ENCODE peak calls at places on chromosomes 13 and 19, in nine cellular contexts. S is spleen; P is CD8-positive, alpha-beta T cell; K is Caco-2; N is fibroblast of lung; H is psoas muscle; V is uterus; J is cardiac muscle cell; G is heart right ventricle. M is an unnamed sample. For H3K27me3, the result is how much of the 10 kb centered on the place peaks cover.

GRCh38 chr19:3323026-3323425 is 43.4 kb upstream of the NFIC start:
- DNase-seq in K (no peak), J (no peak), N (no peak), S (no peak), H (no peak), G (no peak), V (no peak), P (no peak), M (no peak)

GRCh38 chr13:107361666-107362065 is 793.7 kb upstream of the ARGLU1 start:
- DNase-seq in N (peak), H (no peak), P (no peak), G (no peak), V (no peak), K (no peak), S (no peak), J (peak), M (no peak)

GRCh38 chr13:98492335-98493034 is 84.4 kb downstream of the STK24 start:
- DNase-seq in N (no peak), G (no peak), H (no peak), S (no peak), J (peak), V (no peak), K (no peak), P (peak), M (no peak)

GRCh38 chr13:28574617-28575142 is 79.8 kb upstream of the FLT1 start:
- DNase-seq in P (no peak), G (peak), H (no peak), S (no peak), K (no peak), V (no peak), N (peak), J (peak), M (no peak)

GRCh38 chr19:55253842-55254624 is 4.8 kb downstream of the PPP6R1 start:
- DNase-seq in V (no peak), K (no peak), S (peak), J (no peak), N (no peak), G (no peak), H (peak), P (peak), M (no peak)

GRCh38 chr19:30174791-30175190 is 197.4 kb upstream of the ZNF536 start:
- DNase-seq in K (no peak), N (no peak), H (no peak), V (no peak), J (no peak), P (no peak), S (no peak), G (no peak), M (no peak)

GRCh38 chr13:33657274-33657673 is 160.7 kb upstream of the RFC3 start:
- DNase-seq in H (no peak), V (no peak), P (no peak), S (no peak), K (no peak), N (no peak), J (no peak), G (no peak), M (no peak)

GRCh38 chr19:21786931-21787330 is 19.6 kb upstream of the ZNF100 start:
- DNase-seq in N (no peak), P (no peak), J (no peak), K (no peak), H (no peak), S (no peak), V (no peak), G (no peak), M (no peak)

GRCh38 chr19:39409886-39410619 is 2.4 kb upstream of the PLEKHG2 start:
- DNase-seq in N (peak), S (peak), G (peak), J (peak), H (peak), P (peak), V (peak), K (peak), M (peak)

GRCh38 chr13:98041081-98041820 is 87.8 kb downstream of the IPO5 start:
- DNase-seq in P (no peak), V (no peak), K (no peak), H (no peak), S (no peak), N (peak), J (no peak), G (no peak), M (no peak)

GRCh38 chr19:639251-640155 is at the start of gene FGF22:
- DNase-seq in N (peak), K (peak), V (peak), H (peak), J (peak), G (peak), P (peak), S (peak), M (peak)

GRCh38 chr13:33462109-33462508 is 176.6 kb upstream of the STARD13 start:
- DNase-seq in H (no peak), N (no peak), S (no peak), G (no peak), P (no peak), V (no peak), J (no peak), K (no peak), M (no peak)

GRCh38 chr19:5345895-5346386 is 5.3 kb upstream of the PTPRS start:
- DNase-seq in J (peak), K (no peak), N (peak), H (no peak), S (peak), V (no peak), G (no peak), P (no peak), M (no peak)

GRCh38 chr19:28185646-28186045 is 1027.3 kb downstream of the UQCRFS1 start:
- DNase-seq in V (no peak), P (no peak), S (no peak), K (no peak), N (peak), H (no peak), J (no peak), G (no peak), M (no peak)

GRCh38 chr13:102721800-102722231 is 27.0 kb upstream of the METTL21C start:
- DNase-seq in K (no peak), P (no peak), S (no peak), V (no peak), J (peak), N (peak), H (peak), G (no peak), M (no peak)

GRCh38 chr19:46428278-46429141 is at the start of gene PNMA8C:
- DNase-seq in N (peak), V (peak), G (peak), P (peak), K (no peak), J (peak), S (peak), H (peak), M (peak)

GRCh38 chr13:41017744-41018582 is 1.2 kb downstream of the ELF1 start:
- DNase-seq in V (no peak), P (no peak), J (no peak), N (no peak), G (no peak), K (no peak), S (no peak), H (no peak), M (no peak)

GRCh38 chr19:47105874-47106273 is 7.7 kb downstream of the ZC3H4 start:
- DNase-seq in P (no peak), G (no peak), K (no peak), V (no peak), J (no peak), N (no peak), S (no peak), H (peak), M (no peak)

GRCh38 chr13:19725320-19725719 is 57.4 kb downstream of the PSPC1 start:
- DNase-seq in H (no peak), K (no peak), N (no peak), P (no peak), G (no peak), V (no peak), J (no peak), S (no peak), M (no peak)

GRCh38 chr13:94419304-94419943 is 60.1 kb downstream of the DCT start:
- DNase-seq in V (no peak), G (no peak), S (no peak), H (no peak), K (no peak), P (no peak), N (peak), J (peak), M (no peak)

GRCh38 chr19:34049944-34050343 is 122.4 kb upstream of the LSM14A start:
- DNase-seq in G (no peak), P (no peak), K (no peak), H (no peak), J (no peak), S (no peak), V (no peak), N (no peak), M (no peak)

GRCh38 chr19:15337202-15337601 is 4.9 kb upstream of the BRD4 start:
- DNase-seq in V (no peak), H (no peak), N (peak), K (no peak), S (peak), P (no peak), G (no peak), J (peak), M (no peak)

GRCh38 chr13:49400755-49401659 is 42.9 kb downstream of the CAB39L start:
- DNase-seq in K (peak), S (no peak), P (no peak), V (peak), N (peak), H (no peak), G (peak), J (peak), M (no peak)

GRCh38 chr13:95494082-95494681 is 58.3 kb upstream of the CLDN10 start:
- DNase-seq in J (peak), S (no peak), K (peak), G (peak), N (peak), P (no peak), H (no peak), V (no peak), M (peak)

GRCh38 chr19:6216996-6217751 is 62.6 kb downstream of the MLLT1 start:
- DNase-seq in H (peak), V (peak), G (peak), K (peak), P (no peak), J (peak), S (peak), N (peak), M (peak)

GRCh38 chr19:46491975-46492682 is 3.5 kb downstream of the PNMA8B start:
- DNase-seq in J (no peak), G (no peak), N (no peak), H (no peak), S (no peak), P (no peak), V (no peak), K (no peak), M (no peak)

GRCh38 chr19:41882568-41883462 is at the start of gene ARHGEF1:
- DNase-seq in J (peak), S (peak), H (peak), V (peak), K (peak), N (peak), P (peak), G (peak), M (no peak)

GRCh38 chr19:42121666-42122069 is 10.6 kb downstream of the POU2F2 start:
- DNase-seq in S (peak), V (no peak), H (peak), N (peak), G (peak), K (no peak), J (peak), P (peak), M (no peak)

GRCh38 chr19:56110515-56111448 is 10.3 kb downstream of the ZNF787 start:
- DNase-seq in J (peak), N (no peak), H (peak), G (peak), P (no peak), V (no peak), S (peak), K (no peak), M (no peak)

GRCh38 chr19:35796645-35797542 is 15.8 kb downstream of the PRODH2 start:
- DNase-seq in P (no peak), N (no peak), G (no peak), J (no peak), V (no peak), S (no peak), K (no peak), H (no peak), M (no peak)

GRCh38 chr19:3690551-3691371 is 9.5 kb downstream of the PIP5K1C start:
- DNase-seq in N (no peak), J (no peak), K (no peak), S (no peak), G (no peak), V (no peak), H (no peak), P (no peak), M (no peak)

GRCh38 chr19:29942404-29943261 is 594 bp downstream of the URI1 start:
- DNase-seq in J (peak), S (peak), N (peak), P (peak), K (peak), H (peak), V (peak), G (peak), M (peak)

GRCh38 chr13:33548065-33548464 is 262.5 kb upstream of the STARD13 start:
- DNase-seq in P (no peak), H (no peak), J (no peak), V (no peak), G (no peak), S (no peak), N (no peak), K (no peak), M (no peak)

DNA sequence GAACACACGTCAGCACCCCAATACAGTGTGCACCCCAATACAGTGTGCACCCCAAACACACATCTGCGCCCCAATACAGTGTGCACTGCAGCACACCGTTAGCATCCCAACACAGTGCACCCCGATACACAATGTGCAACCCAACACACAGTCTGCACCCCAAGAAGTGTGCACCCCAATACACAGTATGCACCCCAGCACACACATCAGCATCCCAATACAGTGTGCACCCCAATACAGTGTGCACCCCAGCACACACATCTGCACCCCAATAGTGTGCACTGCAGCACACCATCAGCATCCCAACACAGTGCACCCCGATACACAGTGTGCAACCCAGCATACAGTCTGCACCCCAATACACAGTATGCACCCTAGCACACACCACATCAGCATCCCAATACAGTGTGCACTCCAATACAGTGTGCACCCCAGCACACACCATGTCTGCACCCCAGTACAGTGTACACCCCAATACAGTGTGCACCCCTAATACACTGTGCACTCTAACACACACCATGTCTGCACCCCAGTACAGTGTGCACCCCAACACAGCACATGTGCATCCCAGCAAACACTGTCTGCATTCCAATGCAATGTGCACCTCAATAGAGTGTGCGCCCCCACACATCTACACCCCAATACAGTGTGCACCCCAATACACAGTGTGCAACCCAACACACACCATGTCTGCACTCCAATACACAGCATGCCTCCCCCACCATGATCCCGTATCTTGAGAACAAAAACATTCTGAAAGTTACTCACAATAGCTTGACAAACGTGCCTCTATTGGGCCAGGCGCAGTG is 858 bp upstream of the CARS2 start:
- DNase-seq in H (no peak), G (no peak), V (no peak), K (no peak), N (no peak), S (peak), J (no peak), P (no peak), M (no peak)
- H3K4me3 ChIP-seq in H (peak), G (peak), V (peak), K (peak), N (peak), S (peak), J (peak), P (peak), M (peak)

GRCh38 chr13:87005511-87005910 is 665.7 kb upstream of the SLITRK5 start:
- DNase-seq in H (no peak), P (no peak), G (no peak), V (no peak), K (no peak), J (no peak), N (no peak), S (no peak), M (no peak)
- H3K27me3 ChIP-seq in H (under half), P (under half), G (under half), V (under half), K (under half), J (under half), N (under half), S (under half), M (under half)

GRCh38 chr19:54179921-54180452 is 7.0 kb upstream of the TMC4 start:
- DNase-seq in H (no peak), N (peak), G (no peak), V (no peak), P (no peak), S (peak), K (no peak), J (peak), M (peak)
- TF ChIP-seq CTCF in H (no peak), N (peak), G (peak), V (no peak), P (no peak), S (no peak), K (peak), J (peak), M (peak)

GRCh38 chr19:51128227-51128626 is 3.5 kb downstream of the SIGLEC9 start:
- DNase-seq in S (peak), V (no peak), K (no peak), H (no peak), P (no peak), J (no peak), G (no peak), N (no peak), M (no peak)
- H3K4me3 ChIP-seq in S (no peak), V (no peak), K (no peak), H (no peak), P (peak), J (no peak), G (no peak), N (no peak), M (no peak)

GRCh38 chr13:51862965-51863364 is 1.2 kb downstream of the CCDC70 start:
- DNase-seq in V (no peak), P (no peak), H (no peak), G (no peak), K (no peak), N (no peak), J (no peak), S (no peak), M (no peak)
- H3K27me3 ChIP-seq in V (under half), P (under half), H (under half), G (under half), K (under half), N (under half), J (under half), S (under half), M (under half)

DNA sequence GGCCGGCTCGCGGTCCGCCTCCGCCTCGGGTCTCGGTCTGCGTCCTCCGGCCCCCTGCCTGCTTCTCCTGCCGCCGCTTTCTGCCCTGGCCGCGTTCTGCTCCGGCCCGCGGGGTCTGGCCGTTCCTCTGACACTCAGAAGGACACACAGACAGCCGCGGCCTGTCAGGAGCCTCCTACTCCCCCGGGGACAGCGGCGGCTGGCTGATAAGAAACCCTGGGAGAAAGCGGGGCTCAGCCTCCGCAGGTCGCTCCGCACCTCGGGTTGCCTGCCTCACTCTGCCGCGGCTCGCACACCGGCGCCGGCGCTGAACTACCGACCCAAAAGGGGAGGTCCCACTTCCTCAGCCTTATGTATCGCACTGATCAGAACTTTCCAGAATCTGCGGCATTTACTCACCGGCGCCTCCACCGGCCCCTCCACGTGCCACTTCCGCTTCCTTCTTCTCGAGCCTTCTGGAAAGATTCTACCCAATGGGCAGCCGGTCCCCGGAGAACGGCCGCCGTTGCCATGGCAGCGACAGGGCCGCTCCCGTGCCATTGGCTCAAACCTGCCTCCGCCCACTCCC is at the start of gene HSPH1:
- DNase-seq in H (peak), N (peak), S (peak), V (peak), P (peak), K (peak), G (peak), J (peak), M (peak)
- TF ChIP-seq CTCF in H (peak), N (peak), S (peak), V (peak), P (no peak), K (peak), G (peak), J (peak), M (peak)

M was measured in BE2C.